ENCODE peak calls at places on chromosomes 12 and 14, in ten cellular contexts. One of them, this sample, is unnamed.

GRCh38 chr12:24993756-24994155 is 44.9 kb upstream of the BCAT1 start:
- DNase-seq in NCI-H1092 treated with DMSO at 0.1 percent for 48 hours: no peak
- DNase-seq in H9: peak; percentile 41
- DNase-seq in A549: no peak
- DNase-seq in HTR-8/SVneo: no peak
- DNase-seq in T-helper 17 cell: no peak
- DNase-seq in activated T-helper 9 cell treated with anti-CD3 and anti-CD28 coated beads, Interleukin-2, amount 50 U/mL, for 16 hours: no peak
- DNase-seq in CD4-positive, alpha-beta T cell: no peak
- DNase-seq in GM13976: no peak
- DNase-seq in HFFc6: no peak
- DNase-seq in this sample: no peak

GRCh38 chr14:106790189-106791036 is 1264.0 kb downstream of the TMEM121 start:
- DNase-seq in NCI-H1092 treated with DMSO at 0.1 percent for 48 hours: peak; percentile 5
- DNase-seq in H9: no peak
- DNase-seq in A549: peak; percentile 57
- DNase-seq in HTR-8/SVneo: no peak
- DNase-seq in T-helper 17 cell: peak; percentile 37
- DNase-seq in activated T-helper 9 cell treated with anti-CD3 and anti-CD28 coated beads, Interleukin-2, amount 50 U/mL, for 16 hours: peak; percentile 65
- DNase-seq in CD4-positive, alpha-beta T cell: peak; percentile 64
- DNase-seq in GM13976: peak; percentile 77
- DNase-seq in HFFc6: no peak
- DNase-seq in this sample: peak; percentile 17

GRCh38 chr12:115880238-115880637 is 397.3 kb downstream of the MED13L start:
- DNase-seq in NCI-H1092 treated with DMSO at 0.1 percent for 48 hours: no peak
- DNase-seq in H9: no peak
- DNase-seq in A549: no peak
- DNase-seq in HTR-8/SVneo: no peak
- DNase-seq in T-helper 17 cell: no peak
- DNase-seq in activated T-helper 9 cell treated with anti-CD3 and anti-CD28 coated beads, Interleukin-2, amount 50 U/mL, for 16 hours: no peak
- DNase-seq in CD4-positive, alpha-beta T cell: no peak
- DNase-seq in GM13976: no peak
- DNase-seq in HFFc6: no peak
- DNase-seq in this sample: no peak

GRCh38 chr12:68393398-68393797 is 61.2 kb upstream of the MDM1 start:
- DNase-seq in NCI-H1092 treated with DMSO at 0.1 percent for 48 hours: no peak
- DNase-seq in H9: no peak
- DNase-seq in A549: no peak
- DNase-seq in HTR-8/SVneo: no peak
- DNase-seq in T-helper 17 cell: no peak
- DNase-seq in activated T-helper 9 cell treated with anti-CD3 and anti-CD28 coated beads, Interleukin-2, amount 50 U/mL, for 16 hours: no peak
- DNase-seq in CD4-positive, alpha-beta T cell: no peak
- DNase-seq in GM13976: no peak
- DNase-seq in HFFc6: no peak
- DNase-seq in this sample: no peak

GRCh38 chr14:36454599-36455240 is 65.3 kb downstream of the NKX2-1 start:
- DNase-seq in NCI-H1092 treated with DMSO at 0.1 percent for 48 hours: no peak
- DNase-seq in H9: no peak
- DNase-seq in A549: peak; percentile 26
- DNase-seq in HTR-8/SVneo: no peak
- DNase-seq in T-helper 17 cell: no peak
- DNase-seq in activated T-helper 9 cell treated with anti-CD3 and anti-CD28 coated beads, Interleukin-2, amount 50 U/mL, for 16 hours: no peak
- DNase-seq in CD4-positive, alpha-beta T cell: no peak
- DNase-seq in GM13976: no peak
- DNase-seq in HFFc6: no peak
- DNase-seq in this sample: no peak

GRCh38 chr12:43579240-43579639 is 27.2 kb upstream of the ADAMTS20 start:
- DNase-seq in NCI-H1092 treated with DMSO at 0.1 percent for 48 hours: no peak
- DNase-seq in H9: no peak
- DNase-seq in A549: no peak
- DNase-seq in HTR-8/SVneo: no peak
- DNase-seq in T-helper 17 cell: no peak
- DNase-seq in activated T-helper 9 cell treated with anti-CD3 and anti-CD28 coated beads, Interleukin-2, amount 50 U/mL, for 16 hours: no peak
- DNase-seq in CD4-positive, alpha-beta T cell: no peak
- DNase-seq in GM13976: no peak
- DNase-seq in HFFc6: no peak
- DNase-seq in this sample: no peak

GRCh38 chr12:6829532-6830220 is 1.5 kb downstream of the P3H3 start:
- DNase-seq in NCI-H1092 treated with DMSO at 0.1 percent for 48 hours: peak; percentile 32
- DNase-seq in H9: peak; percentile 78
- DNase-seq in A549: peak; percentile 52
- DNase-seq in HTR-8/SVneo: peak; percentile 60
- DNase-seq in T-helper 17 cell: no peak
- DNase-seq in activated T-helper 9 cell treated with anti-CD3 and anti-CD28 coated beads, Interleukin-2, amount 50 U/mL, for 16 hours: no peak
- DNase-seq in CD4-positive, alpha-beta T cell: no peak
- DNase-seq in GM13976: no peak
- DNase-seq in HFFc6: no peak
- DNase-seq in this sample: no peak

GRCh38 chr12:112166051-112167015 is 41.0 kb downstream of the TRAFD1 start:
- DNase-seq in NCI-H1092 treated with DMSO at 0.1 percent for 48 hours: no peak
- DNase-seq in H9: no peak
- DNase-seq in A549: no peak
- DNase-seq in HTR-8/SVneo: no peak
- DNase-seq in T-helper 17 cell: no peak
- DNase-seq in activated T-helper 9 cell treated with anti-CD3 and anti-CD28 coated beads, Interleukin-2, amount 50 U/mL, for 16 hours: no peak
- DNase-seq in CD4-positive, alpha-beta T cell: no peak
- DNase-seq in GM13976: no peak
- DNase-seq in HFFc6: no peak
- DNase-seq in this sample: no peak

GRCh38 chr12:47754881-47755280 is 3.8 kb downstream of the RAPGEF3 start:
- DNase-seq in NCI-H1092 treated with DMSO at 0.1 percent for 48 hours: peak; percentile 64
- DNase-seq in H9: no peak
- DNase-seq in A549: no peak
- DNase-seq in HTR-8/SVneo: no peak
- DNase-seq in T-helper 17 cell: no peak
- DNase-seq in activated T-helper 9 cell treated with anti-CD3 and anti-CD28 coated beads, Interleukin-2, amount 50 U/mL, for 16 hours: no peak
- DNase-seq in CD4-positive, alpha-beta T cell: no peak
- DNase-seq in GM13976: no peak
- DNase-seq in HFFc6: no peak
- DNase-seq in this sample: peak; percentile 80

GRCh38 chr14:101101456-101102056 is 198.0 kb upstream of the RTL1 start:
- DNase-seq in NCI-H1092 treated with DMSO at 0.1 percent for 48 hours: no peak
- DNase-seq in H9: no peak
- DNase-seq in A549: peak; percentile 60
- DNase-seq in HTR-8/SVneo: no peak
- DNase-seq in T-helper 17 cell: no peak
- DNase-seq in activated T-helper 9 cell treated with anti-CD3 and anti-CD28 coated beads, Interleukin-2, amount 50 U/mL, for 16 hours: no peak
- DNase-seq in CD4-positive, alpha-beta T cell: no peak
- DNase-seq in GM13976: no peak
- DNase-seq in HFFc6: no peak
- DNase-seq in this sample: peak; percentile 9

GRCh38 chr14:100656996-100657395 is 69.7 kb upstream of the DLK1 start:
- DNase-seq in NCI-H1092 treated with DMSO at 0.1 percent for 48 hours: no peak
- DNase-seq in H9: no peak
- DNase-seq in A549: no peak
- DNase-seq in HTR-8/SVneo: no peak
- DNase-seq in T-helper 17 cell: no peak
- DNase-seq in activated T-helper 9 cell treated with anti-CD3 and anti-CD28 coated beads, Interleukin-2, amount 50 U/mL, for 16 hours: no peak
- DNase-seq in CD4-positive, alpha-beta T cell: no peak
- DNase-seq in GM13976: no peak
- DNase-seq in HFFc6: no peak
- DNase-seq in this sample: no peak

GRCh38 chr14:73237786-73238261 is 518 bp downstream of the PAPLN start:
- DNase-seq in NCI-H1092 treated with DMSO at 0.1 percent for 48 hours: no peak
- DNase-seq in H9: no peak
- DNase-seq in A549: no peak
- DNase-seq in HTR-8/SVneo: no peak
- DNase-seq in T-helper 17 cell: no peak
- DNase-seq in activated T-helper 9 cell treated with anti-CD3 and anti-CD28 coated beads, Interleukin-2, amount 50 U/mL, for 16 hours: no peak
- DNase-seq in CD4-positive, alpha-beta T cell: no peak
- DNase-seq in GM13976: peak; percentile 62
- DNase-seq in HFFc6: no peak
- DNase-seq in this sample: no peak

GRCh38 chr12:56298828-56299227 is 1.3 kb downstream of the CS start:
- DNase-seq in NCI-H1092 treated with DMSO at 0.1 percent for 48 hours: no peak
- DNase-seq in H9: no peak
- DNase-seq in A549: no peak
- DNase-seq in HTR-8/SVneo: no peak
- DNase-seq in T-helper 17 cell: no peak
- DNase-seq in activated T-helper 9 cell treated with anti-CD3 and anti-CD28 coated beads, Interleukin-2, amount 50 U/mL, for 16 hours: no peak
- DNase-seq in CD4-positive, alpha-beta T cell: no peak
- DNase-seq in GM13976: no peak
- DNase-seq in HFFc6: no peak
- DNase-seq in this sample: no peak